ENCODE peak calls at places on chromosomes 7 and 10, in ten cellular contexts. L is activated CD8-positive, alpha-beta memory T cell treated with anti-CD3 and anti-CD28 coated beads for 24 hours; T is activated naive CD4-positive, alpha-beta T cell treated with anti-CD3 and anti-CD28 coated beads, Interleukin-2, amount 10 ng/mL, durations not matched to agents 7 days and 5 days; Z is IMR-90; U is putamen; O is left ventricle myocardium superior; V is HTR-8/SVneo; E is AG09309; D is activated CD4-positive, alpha-beta T cell treated with anti-CD3 and anti-CD28 coated beads for 24 hours; H is epithelial cell of esophagus. N is an unnamed sample.

GRCh38 chr7:128406986-128407589 is 2.7 kb downstream of the IMPDH1 start:
- DNase-seq in O (no peak), D (no peak), U (no peak), E (no peak), H (no peak), Z (no peak), V (no peak), T (no peak), L (no peak), N (no peak)

GRCh38 chr7:33243319-33243881 is 114.0 kb downstream of the BBS9 start:
- DNase-seq in T (no peak), L (no peak), O (no peak), Z (peak; percentile 70), E (peak; percentile 37), H (peak; percentile 60), V (peak; percentile 40), U (peak; percentile 42), D (no peak), N (no peak)

GRCh38 chr7:95608344-95609173 is 12.2 kb upstream of the PDK4 start:
- DNase-seq in E (peak; percentile 90), H (peak; percentile 94), D (no peak), V (peak; percentile 30), L (no peak), U (peak; percentile 85), T (no peak), O (peak; percentile 95), Z (peak; percentile 93), N (peak; percentile 98)

GRCh38 chr10:112583236-112583919 is 136.4 kb downstream of the VTI1A start:
- DNase-seq in H (no peak), Z (no peak), L (no peak), V (no peak), O (no peak), U (no peak), D (no peak), T (no peak), E (no peak), N (no peak)

GRCh38 chr7:2757361-2757903 is 69.4 kb downstream of the AMZ1 start:
- DNase-seq in E (no peak), V (peak; percentile 59), H (peak; percentile 72), Z (no peak), U (peak; percentile 53), D (no peak), L (no peak), T (no peak), O (peak; percentile 62), N (no peak)

GRCh38 chr7:87369216-87369615 is 23.8 kb downstream of the CROT start:
- DNase-seq in H (no peak), L (no peak), D (no peak), V (no peak), U (no peak), T (peak; percentile 65), E (no peak), Z (no peak), O (no peak), N (no peak)

GRCh38 chr10:107423903-107424302 is 259.4 kb upstream of the SORCS1 start:
- DNase-seq in L (no peak), Z (no peak), H (no peak), D (no peak), O (no peak), U (no peak), E (no peak), V (no peak), T (no peak), N (no peak)

GRCh38 chr7:75626954-75627353 is 111.8 kb downstream of the HIP1 start:
- DNase-seq in H (no peak), L (no peak), O (no peak), D (no peak), E (no peak), U (no peak), T (no peak), V (no peak), Z (no peak), N (no peak)

GRCh38 chr10:119284679-119285096 is 77.3 kb downstream of the GRK5 start:
- DNase-seq in V (no peak), E (no peak), D (no peak), L (no peak), T (peak; percentile 18), H (no peak), Z (no peak), U (no peak), O (peak; percentile 75), N (no peak)

GRCh38 chr7:1849351-1849951 is 179.4 kb downstream of the ELFN1 start:
- DNase-seq in L (no peak), T (no peak), E (no peak), U (no peak), V (no peak), D (no peak), Z (no peak), O (peak; percentile 24), H (no peak), N (no peak)

GRCh38 chr7:111728635-111728995 is 166.3 kb upstream of the IMMP2L start:
- DNase-seq in L (no peak), V (no peak), E (no peak), U (no peak), T (no peak), O (no peak), D (no peak), H (no peak), Z (no peak), N (no peak)

GRCh38 chr7:158357898-158358821 is 229.5 kb downstream of the PTPRN2 start:
- DNase-seq in T (no peak), L (peak; percentile 30), E (no peak), U (no peak), D (no peak), H (no peak), O (no peak), Z (no peak), V (no peak), N (no peak)

GRCh38 chr7:76065016-76065612 is 17.2 kb downstream of the MDH2 start:
- DNase-seq in Z (no peak), U (no peak), E (no peak), L (no peak), H (no peak), T (no peak), D (no peak), O (no peak), V (no peak), N (no peak)

GRCh38 chr7:100584677-100585510 is 1.0 kb downstream of the LRCH4 start:
- DNase-seq in O (no peak), D (no peak), E (peak; percentile 13), T (peak; percentile 38), Z (peak; percentile 89), U (no peak), L (no peak), V (no peak), H (peak; percentile 64), N (no peak)

GRCh38 chr7:80263321-80263720 is 128.7 kb downstream of the GNAI1 start:
- DNase-seq in H (no peak), V (no peak), U (no peak), O (no peak), D (no peak), T (no peak), L (no peak), E (no peak), Z (no peak), N (no peak)

GRCh38 chr7:101618916-101619315 is 10.2 kb downstream of the MYL10 start:
- DNase-seq in L (no peak), Z (no peak), V (no peak), E (no peak), T (no peak), D (no peak), U (no peak), H (no peak), O (no peak), N (no peak)

GRCh38 chr7:143229054-143229790 is 7.4 kb downstream of the TAS2R40 start:
- DNase-seq in E (no peak), Z (no peak), L (no peak), V (no peak), D (no peak), U (peak; percentile 17), H (no peak), T (no peak), O (no peak), N (no peak)

GRCh38 chr10:62015994-62016393 is 114.5 kb downstream of the ARID5B start:
- DNase-seq in D (no peak), Z (peak; percentile 55), V (no peak), O (no peak), L (no peak), H (no peak), E (no peak), T (no peak), U (no peak), N (no peak)

GRCh38 chr10:32795598-32796183 is 162.3 kb downstream of the ITGB1 start:
- DNase-seq in D (no peak), L (no peak), T (no peak), H (peak; percentile 44), U (peak; percentile 2), E (no peak), V (no peak), O (no peak), Z (peak; percentile 32), N (no peak)

GRCh38 chr10:31242902-31243301 is 76.1 kb upstream of the ZEB1 start:
- DNase-seq in E (peak; percentile 81), D (peak; percentile 32), O (no peak), V (peak; percentile 36), L (peak; percentile 70), T (no peak), Z (peak; percentile 99), H (peak; percentile 56), U (no peak), N (no peak)

GRCh38 chr10:69201045-69201444 is 19.1 kb upstream of the HKDC1 start:
- DNase-seq in L (no peak), U (no peak), D (no peak), Z (peak; percentile 47), O (no peak), V (no peak), T (no peak), H (no peak), E (no peak), N (no peak)

GRCh38 chr7:33905389-33906032 is at the start of gene BMPER:
- DNase-seq in V (peak; percentile 28), U (peak; percentile 21), L (no peak), H (peak; percentile 55), O (peak; percentile 50), E (no peak), T (peak; percentile 28), Z (peak; percentile 19), D (no peak), N (no peak)

GRCh38 chr7:22452142-22452763 is 47.7 kb downstream of the STEAP1B start:
- DNase-seq in Z (no peak), H (peak; percentile 54), U (peak; percentile 67), T (peak; percentile 57), D (peak; percentile 11), E (no peak), V (peak; percentile 18), L (peak; percentile 66), O (peak; percentile 72), N (no peak)

GRCh38 chr10:86663576-86664369 is 4.5 kb upstream of the LDB3 start:
- DNase-seq in H (no peak), O (peak; percentile 52), U (no peak), V (no peak), T (no peak), E (no peak), Z (no peak), D (no peak), L (no peak), N (no peak)

GRCh38 chr10:68052463-68052862 is 22.6 kb downstream of the HERC4 start:
- DNase-seq in V (no peak), U (no peak), D (no peak), E (no peak), T (no peak), L (no peak), O (no peak), Z (peak; percentile 29), H (peak; percentile 65), N (no peak)

GRCh38 chr7:120717166-120717565 is 140.8 kb downstream of the TSPAN12 start:
- DNase-seq in O (no peak), D (no peak), H (no peak), E (no peak), T (no peak), U (no peak), L (no peak), Z (no peak), V (no peak), N (no peak)

GRCh38 chr10:14329609-14330246 is 996 bp downstream of the FRMD4A start:
- DNase-seq in T (no peak), V (no peak), O (no peak), D (no peak), E (no peak), H (no peak), L (no peak), Z (peak; percentile 0), U (no peak), N (peak; percentile 91)

GRCh38 chr7:79880312-79880711 is 254.3 kb upstream of the GNAI1 start:
- DNase-seq in Z (no peak), H (no peak), T (no peak), D (no peak), E (no peak), U (no peak), O (no peak), V (no peak), L (no peak), N (no peak)

N was measured in esophagus muscularis mucosa.